ENCODE peak calls at places on chromosomes 11 and 22, in seven cellular contexts. C, F, S, T, G, K and J are unnamed samples.

GRCh38 chr11:36380296-36381004 is 84.4 kb downstream of the PRR5L start:
- DNase-seq in S (no peak), C (no peak), G (no peak), T (no peak), K (no peak), F (no peak), J (no peak)

GRCh38 chr22:27800250-27801131 is 1.1 kb downstream of the MN1 start:
- DNase-seq in T (no peak), K (no peak), S (no peak), G (no peak), C (no peak), F (peak; percentile 77), J (no peak)

GRCh38 chr11:69654001-69654659 is 13.2 kb downstream of the CCND1 start:
- DNase-seq in G (peak; percentile 83), C (peak; percentile 86), T (peak; percentile 57), S (no peak), F (no peak), K (no peak), J (no peak)

GRCh38 chr11:14458377-14458776 is 41.2 kb downstream of the COPB1 start:
- DNase-seq in F (no peak), K (no peak), C (no peak), T (no peak), G (no peak), S (no peak), J (no peak)

GRCh38 chr22:49449811-49450386 is 377.8 kb downstream of the BRD1 start:
- DNase-seq in G (no peak), S (no peak), T (no peak), C (no peak), K (no peak), F (peak; percentile 60), J (no peak)

GRCh38 chr22:22196018-22196533 is 48.5 kb upstream of the VPREB1 start:
- DNase-seq in G (no peak), T (no peak), C (no peak), K (no peak), F (no peak), S (no peak), J (no peak)

GRCh38 chr11:26820739-26821138 is 98.9 kb upstream of the SLC5A12 start:
- DNase-seq in T (no peak), G (no peak), S (peak; percentile 66), K (no peak), C (no peak), F (no peak), J (no peak)

GRCh38 chr22:44555597-44555996 is 57.6 kb upstream of the RTL6 start:
- DNase-seq in K (no peak), G (no peak), T (no peak), C (no peak), F (no peak), S (no peak), J (no peak)

GRCh38 chr11:72005347-72006260 is 6.9 kb downstream of the IL18BP start:
- DNase-seq in T (no peak), C (peak; percentile 19), S (no peak), K (no peak), G (no peak), F (no peak), J (no peak)

GRCh38 chr11:74682731-74683278 is 48.4 kb downstream of the CHRDL2 start:
- DNase-seq in C (no peak), T (no peak), F (no peak), S (no peak), K (no peak), G (no peak), J (no peak)

GRCh38 chr11:104011031-104011430 is 25.4 kb upstream of the DDI1 start:
- DNase-seq in K (no peak), T (no peak), F (no peak), C (no peak), G (no peak), S (peak; percentile 31), J (no peak)

GRCh38 chr11:76975513-76975912 is 58.7 kb upstream of the B3GNT6 start:
- DNase-seq in S (no peak), T (no peak), K (no peak), C (peak; percentile 49), F (no peak), G (no peak), J (no peak)

GRCh38 chr22:46088541-46089311 is 61.6 kb upstream of the PPARA start:
- DNase-seq in S (peak; percentile 64), G (no peak), F (no peak), C (no peak), T (peak; percentile 76), K (peak; percentile 21), J (no peak)

GRCh38 chr11:831132-831864 is 1.5 kb upstream of the CD151 start:
- DNase-seq in C (no peak), T (no peak), K (no peak), G (no peak), S (peak; percentile 80), F (peak; percentile 49), J (no peak)

GRCh38 chr11:45173064-45173463 is 26.6 kb downstream of the PRDM11 start:
- DNase-seq in K (no peak), C (peak; percentile 9), S (no peak), G (peak; percentile 51), T (no peak), F (no peak), J (no peak)

GRCh38 chr11:133070053-133070713 is 462.1 kb downstream of the OPCML start:
- DNase-seq in G (no peak), F (no peak), C (no peak), T (no peak), S (no peak), K (no peak), J (no peak)

GRCh38 chr11:64356498-64357411 is 2.2 kb upstream of the RPS6KA4 start:
- DNase-seq in T (peak; percentile 60), G (peak; percentile 84), K (no peak), F (peak; percentile 86), C (peak; percentile 79), S (no peak), J (no peak)

GRCh38 chr22:23369054-23369685 is 188.9 kb downstream of the BCR start:
- DNase-seq in T (no peak), S (no peak), C (no peak), K (no peak), G (no peak), F (no peak), J (no peak)

GRCh38 chr11:111777094-111778046 is 11.2 kb upstream of the PPP2R1B start:
- DNase-seq in C (peak; percentile 81), G (peak; percentile 66), S (peak; percentile 82), T (peak; percentile 33), F (peak; percentile 78), K (no peak), J (peak; percentile 63)

GRCh38 chr11:64569300-64569970 is 21.6 kb upstream of the SLC22A12 start:
- DNase-seq in F (no peak), K (no peak), G (no peak), C (no peak), S (no peak), T (no peak), J (no peak)

GRCh38 chr22:45179276-45180049 is 15.7 kb downstream of the NUP50 start:
- DNase-seq in K (no peak), C (no peak), G (no peak), F (no peak), T (no peak), S (no peak), J (peak; percentile 82)

GRCh38 chr11:111422494-111423249 is 43.6 kb upstream of the POU2AF1 start:
- DNase-seq in F (peak; percentile 85), C (peak; percentile 65), T (peak; percentile 77), K (no peak), S (peak; percentile 26), G (peak; percentile 55), J (peak; percentile 13)

GRCh38 chr11:11816511-11817319 is 25.1 kb upstream of the USP47 start:
- DNase-seq in C (no peak), T (no peak), K (no peak), S (peak; percentile 69), F (no peak), G (no peak), J (no peak)

GRCh38 chr11:43518407-43519165 is 159.9 kb downstream of the TTC17 start:
- DNase-seq in S (peak; percentile 34), K (no peak), G (no peak), C (no peak), F (no peak), T (no peak), J (no peak)

GRCh38 chr11:26297179-26297970 is 34.6 kb upstream of the ANO3 start:
- DNase-seq in C (peak; percentile 64), T (no peak), K (no peak), F (peak; percentile 65), S (peak; percentile 75), G (peak; percentile 77), J (no peak)

GRCh38 chr11:92224394-92225205 is at the start of gene FAT3:
- DNase-seq in K (no peak), F (peak; percentile 91), C (no peak), T (peak; percentile 12), S (peak; percentile 41), G (peak; percentile 56), J (no peak)

GRCh38 chr22:50079689-50080465 is 5.3 kb downstream of the MLC1 start:
- DNase-seq in G (no peak), T (no peak), F (no peak), S (no peak), K (no peak), C (no peak), J (no peak)

GRCh38 chr11:35034401-35034800 is 104.6 kb upstream of the CD44 start:
- DNase-seq in F (no peak), G (no peak), S (no peak), C (no peak), K (no peak), T (no peak), J (no peak)
- H3K4me1 ChIP-seq in F (no peaks in the 10 kb centered on the region), G (peaks cover 30% of the 10 kb centered on the region), S (peaks cover 13% of the 10 kb centered on the region), C (peaks cover 56% of the 10 kb centered on the region), K (no peaks in the 10 kb centered on the region), T (no peaks in the 10 kb centered on the region), J (peaks cover 59% of the 10 kb centered on the region)

GRCh38 chr11:119319702-119320592 is 3.0 kb upstream of the MCAM start:
- DNase-seq in G (no peak), K (no peak), S (no peak), F (peak; percentile 83), C (no peak), T (no peak), J (no peak)
- H3K4me3 ChIP-seq in G (no peak overlapping the region), K (peak overlapping the region; percentile 46), S (no peak overlapping the region), F (peak overlapping the region; percentile 48), C (no peak overlapping the region), T (no peak overlapping the region), J (peak overlapping the region; percentile 62)

DNA sequence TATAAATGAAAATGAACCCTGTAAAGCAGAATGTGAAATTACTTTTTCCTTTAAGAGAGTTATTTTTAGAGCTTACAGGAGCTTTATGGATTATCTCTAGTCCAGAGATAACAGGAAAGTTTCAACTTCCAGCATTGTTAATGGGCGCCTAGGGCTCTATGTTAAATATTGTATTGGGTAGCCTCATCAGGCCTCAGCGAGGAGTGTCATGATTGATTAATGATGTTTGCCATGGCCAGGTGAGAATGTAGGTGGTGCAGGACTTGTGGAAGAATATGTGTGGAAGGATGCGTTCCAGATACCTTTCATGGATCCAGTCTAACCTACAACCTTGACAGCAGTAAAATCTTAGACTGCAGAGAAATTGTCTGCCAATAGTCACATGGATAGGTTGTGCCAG is 50.6 kb downstream of the ME3 start:
- DNase-seq in G (no peak), C (no peak), F (no peak), S (no peak), T (no peak), K (no peak), J (no peak)
- H3K4me1 ChIP-seq in G (peaks cover 5% of the 10 kb centered on the region), C (no peaks in the 10 kb centered on the region), F (no peaks in the 10 kb centered on the region), S (peaks cover 11% of the 10 kb centered on the region), T (peaks cover 30% of the 10 kb centered on the region), K (peaks cover 30% of the 10 kb centered on the region), J (no peaks in the 10 kb centered on the region)

DNA sequence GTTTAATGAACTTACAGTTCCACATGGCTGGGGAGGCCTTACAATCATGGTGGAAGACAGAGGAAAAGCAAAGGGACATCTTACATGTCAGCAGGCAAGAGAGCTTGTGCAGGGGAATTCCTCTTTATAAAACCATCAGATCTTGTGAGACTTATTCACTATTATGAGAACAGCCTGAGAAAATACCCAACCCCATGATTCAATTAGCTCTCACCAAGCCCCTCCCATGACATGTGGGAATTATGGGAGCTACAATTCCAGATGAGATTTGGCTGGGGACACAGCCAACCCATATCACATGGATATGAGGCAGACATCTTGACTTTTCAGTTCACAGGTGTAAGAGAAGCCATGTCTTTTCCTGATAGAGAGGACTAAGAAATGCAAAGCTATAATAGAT is 18.3 kb upstream of the AMPD3 start:
- DNase-seq in G (no peak), C (no peak), F (no peak), K (no peak), T (no peak), S (no peak), J (no peak)
- H3K4me3 ChIP-seq in G (no peak overlapping the region), C (no peak overlapping the region), F (no peak overlapping the region), K (no peak overlapping the region), T (no peak overlapping the region), S (no peak overlapping the region), J (no peak overlapping the region)